ENCODE peak calls at places on chromosomes 4 and X, in four cellular contexts. O, Z, T and U are unnamed samples.

GRCh38 chrX:43836435-43837184 is 45.6 kb downstream of the MAOB start:
- DNase-seq in O (peak; percentile 3), Z (no peak), T (no peak), U (no peak)

GRCh38 chrX:148537556-148538182 is 37.3 kb downstream of the AFF2 start:
- DNase-seq in O (peak; percentile 41), Z (no peak), T (no peak), U (no peak)

GRCh38 chr4:8318509-8318908 is 49.0 kb downstream of the HTRA3 start:
- DNase-seq in O (no peak), Z (no peak), T (no peak), U (peak; percentile 40)

GRCh38 chr4:106496066-106496465 is 127.5 kb upstream of the GIMD1 start:
- DNase-seq in O (no peak), Z (no peak), T (no peak), U (no peak)

GRCh38 chrX:152202886-152203285 is 64.5 kb upstream of the MAGEA10 start:
- DNase-seq in O (peak; percentile 11), Z (no peak), T (no peak), U (no peak)

GRCh38 chr4:121736735-121737351 is 28.1 kb downstream of the SMIM43 start:
- DNase-seq in O (peak; percentile 62), Z (no peak), T (no peak), U (no peak)

GRCh38 chr4:112173593-112174559 is 28.6 kb downstream of the FAM241A start:
- DNase-seq in O (no peak), Z (no peak), T (no peak), U (no peak)

GRCh38 chrX:31633349-31633748 is 561.5 kb upstream of the FTHL17 start:
- DNase-seq in O (no peak), Z (no peak), T (no peak), U (no peak)

GRCh38 chrX:138191998-138192397 is 519.5 kb downstream of the FGF13 start:
- DNase-seq in O (peak; percentile 64), Z (no peak), T (no peak), U (no peak)

GRCh38 chr4:53016099-53016498 is 154.0 kb downstream of the RASL11B start:
- DNase-seq in O (no peak), Z (no peak), T (no peak), U (no peak)

GRCh38 chr4:99665981-99666380 is 8.4 kb upstream of the C4orf54 start:
- DNase-seq in O (no peak), Z (no peak), T (no peak), U (no peak)

GRCh38 chr4:168711197-168712120 is 214.6 kb downstream of the PALLD start:
- DNase-seq in O (no peak), Z (no peak), T (no peak), U (no peak)

GRCh38 chr4:7774301-7775019 is 165.2 kb downstream of the AFAP1 start:
- DNase-seq in O (no peak), Z (no peak), T (peak; percentile 18), U (no peak)

DNA sequence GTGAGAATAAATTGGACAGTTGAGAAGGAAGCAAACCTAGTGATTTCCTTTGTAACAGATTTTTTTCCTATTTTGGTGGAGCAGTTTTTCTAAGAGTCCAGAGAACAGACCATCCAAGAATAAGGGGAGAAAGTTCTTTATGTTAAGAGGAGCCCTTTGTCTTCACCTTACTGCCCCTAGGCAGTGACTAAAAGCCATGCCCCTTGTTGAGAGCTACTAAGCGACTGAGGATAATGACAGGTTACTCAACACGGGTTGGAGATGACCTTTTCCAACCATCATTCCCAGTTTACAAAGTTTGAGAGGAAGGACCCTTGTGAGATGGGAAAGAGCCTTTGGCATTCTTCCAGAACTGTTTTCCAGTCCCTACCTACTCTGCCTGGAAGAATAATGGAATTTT is 3.2 kb downstream of the CCDC160 start:
- DNase-seq in O (peak; percentile 42), Z (no peak), T (no peak), U (no peak)
- TF ChIP-seq CTCF in O (no peak), Z (no peak), T (no peak), U (no peak)

DNA sequence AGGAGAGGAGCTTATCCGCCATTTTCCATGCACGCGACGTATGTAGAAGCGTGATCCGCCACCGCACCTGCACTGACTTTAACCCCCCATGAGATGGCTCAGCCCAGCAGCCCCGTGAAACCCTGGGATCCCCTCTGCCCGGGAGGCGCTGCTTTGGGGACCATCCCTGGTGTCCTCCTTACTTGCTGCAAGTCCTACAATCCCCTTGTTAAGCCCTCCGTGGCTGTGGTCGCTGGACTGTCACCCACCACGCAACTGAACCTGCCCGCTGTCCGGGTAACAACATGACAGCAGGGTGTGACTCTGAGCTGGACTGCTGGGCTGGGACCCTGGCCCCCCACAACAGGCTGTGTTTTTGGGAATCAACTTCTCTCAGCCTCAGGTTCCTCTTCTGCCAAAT is 44.7 kb upstream of the MAN2B2 start:
- DNase-seq in O (no peak), Z (no peak), T (no peak), U (no peak)
- TF ChIP-seq CTCF in O (no peak), Z (no peak), T (no peak), U (no peak)

GRCh38 chrX:53678667-53679066 is 7.9 kb downstream of the HUWE1 start:
- DNase-seq in O (peak; percentile 12), Z (no peak), T (no peak), U (no peak)
- TF ChIP-seq CTCF in O (peak; percentile 28), Z (no peak), T (no peak), U (no peak)

DNA sequence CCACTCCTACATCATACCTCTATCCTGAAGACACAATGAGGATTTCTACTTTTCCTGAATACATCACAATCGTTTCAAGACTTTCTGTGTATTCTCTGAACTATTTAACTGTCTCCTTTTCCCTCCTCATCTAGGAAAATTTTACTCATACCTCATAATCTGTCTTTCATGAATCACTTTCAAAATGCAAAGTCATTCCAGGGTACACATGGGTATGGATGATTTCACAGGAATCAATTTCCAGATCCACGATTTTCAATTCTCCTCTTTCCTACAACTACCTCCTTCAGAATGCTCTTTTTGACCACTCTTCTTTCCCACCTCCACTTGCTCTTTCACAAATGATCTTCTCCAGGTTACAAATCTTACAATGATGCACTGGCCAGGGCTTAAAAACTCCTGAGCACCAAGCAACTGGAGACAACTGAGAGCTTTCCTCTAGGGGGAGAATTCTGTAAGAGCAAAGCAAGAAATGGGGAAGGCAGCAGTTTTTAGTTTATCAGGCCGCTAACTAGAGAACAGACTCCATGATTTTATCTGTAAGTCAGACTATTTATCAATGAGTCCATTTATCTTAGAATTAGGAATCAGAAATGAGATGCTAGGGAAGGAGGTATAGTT is 116.4 kb downstream of the PPP3CA start:
- DNase-seq in O (peak; percentile 7), Z (no peak), T (no peak), U (no peak)
- TF ChIP-seq CTCF in O (peak; percentile 29), Z (no peak), T (no peak), U (peak; percentile 19)

GRCh38 chrX:108303682-108304081 is 134.5 kb downstream of the COL4A6 start:
- DNase-seq in O (no peak), Z (no peak), T (no peak), U (no peak)

GRCh38 chrX:108306086-108306485 is 132.1 kb downstream of the COL4A6 start:
- DNase-seq in O (no peak), Z (no peak), T (no peak), U (no peak)

GRCh38 chrX:108299704-108300103 is 138.5 kb downstream of the COL4A6 start:
- DNase-seq in O (no peak), Z (no peak), T (no peak), U (no peak)

GRCh38 chrX:108307408-108308085 is 130.7 kb downstream of the COL4A6 start:
- DNase-seq in O (no peak), Z (no peak), T (no peak), U (no peak)

GRCh38 chrX:108304210-108304609 is 134.0 kb downstream of the COL4A6 start:
- DNase-seq in O (peak; percentile 30), Z (no peak), T (no peak), U (no peak)
- TF ChIP-seq CTCF in O (peak; percentile 65), Z (no peak), T (peak; percentile 2), U (peak; percentile 51)

GRCh38 chr4:184268574-184269160 is 51.0 kb upstream of the ENPP6 start:
- DNase-seq in O (no peak), Z (no peak), T (no peak), U (no peak)
- TF ChIP-seq CTCF in O (no peak), Z (no peak), T (no peak), U (peak; percentile 31)

DNA sequence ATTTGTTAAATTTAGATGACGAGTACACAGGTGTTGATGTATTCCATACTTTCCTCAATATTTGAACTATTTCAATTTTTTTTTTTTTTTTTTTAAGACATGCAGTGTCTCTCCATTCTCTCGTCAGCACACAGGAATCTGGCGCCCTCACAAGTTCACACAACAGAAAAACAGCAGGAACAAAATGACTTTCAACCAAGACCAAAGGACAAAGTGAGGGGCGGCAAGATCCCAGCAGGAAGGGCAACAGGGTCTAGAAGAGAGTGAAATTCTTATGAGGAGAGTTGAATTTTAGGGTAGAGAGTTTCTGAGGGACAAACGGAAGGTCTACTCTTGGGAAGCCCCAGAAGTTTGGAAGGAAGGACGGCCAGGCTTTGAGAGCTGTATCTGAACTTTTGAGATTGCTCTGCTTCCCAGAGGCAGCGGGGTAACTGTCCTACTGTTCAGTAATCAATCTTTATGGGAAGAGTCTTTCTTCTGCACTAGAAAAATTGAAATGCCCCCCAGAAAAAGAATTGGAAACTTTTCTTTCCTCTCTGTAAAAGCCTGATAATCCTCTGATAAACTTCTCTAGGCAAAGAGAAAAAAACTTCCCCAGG is 760.2 kb downstream of the RAB28 start:
- DNase-seq in O (peak; percentile 11), Z (no peak), T (no peak), U (no peak)
- TF ChIP-seq CTCF in O (no peak), Z (no peak), T (no peak), U (no peak)

DNA sequence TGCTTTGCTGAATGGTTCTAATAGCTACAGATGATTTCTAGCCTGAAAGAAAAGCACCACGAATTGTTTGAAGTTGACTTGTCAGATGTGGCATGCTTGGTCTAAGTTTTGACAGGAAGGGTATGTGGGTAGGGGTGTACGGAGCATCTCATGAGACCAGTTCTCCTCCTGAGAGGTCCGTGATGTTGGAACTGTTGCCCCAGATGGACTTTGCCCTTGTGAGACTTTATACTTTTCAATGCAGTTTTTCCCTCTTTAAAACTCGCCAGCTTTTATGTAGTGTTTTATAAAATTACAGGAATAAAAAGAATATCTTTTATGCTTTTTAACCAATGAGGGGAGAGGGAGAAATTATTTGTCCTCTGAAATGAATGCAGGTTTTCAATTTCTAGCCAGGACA is 16.6 kb upstream of the XG start:
- DNase-seq in O (no peak), Z (no peak), T (no peak), U (no peak)
- TF ChIP-seq CTCF in O (no peak), Z (no peak), T (no peak), U (no peak)

GRCh38 chr4:12411072-12411471 is 982.4 kb upstream of the HS3ST1 start:
- DNase-seq in O (no peak), Z (no peak), T (no peak), U (no peak)

GRCh38 chr4:12414181-12414812 is 985.6 kb upstream of the HS3ST1 start:
- DNase-seq in O (no peak), Z (no peak), T (no peak), U (no peak)

DNA sequence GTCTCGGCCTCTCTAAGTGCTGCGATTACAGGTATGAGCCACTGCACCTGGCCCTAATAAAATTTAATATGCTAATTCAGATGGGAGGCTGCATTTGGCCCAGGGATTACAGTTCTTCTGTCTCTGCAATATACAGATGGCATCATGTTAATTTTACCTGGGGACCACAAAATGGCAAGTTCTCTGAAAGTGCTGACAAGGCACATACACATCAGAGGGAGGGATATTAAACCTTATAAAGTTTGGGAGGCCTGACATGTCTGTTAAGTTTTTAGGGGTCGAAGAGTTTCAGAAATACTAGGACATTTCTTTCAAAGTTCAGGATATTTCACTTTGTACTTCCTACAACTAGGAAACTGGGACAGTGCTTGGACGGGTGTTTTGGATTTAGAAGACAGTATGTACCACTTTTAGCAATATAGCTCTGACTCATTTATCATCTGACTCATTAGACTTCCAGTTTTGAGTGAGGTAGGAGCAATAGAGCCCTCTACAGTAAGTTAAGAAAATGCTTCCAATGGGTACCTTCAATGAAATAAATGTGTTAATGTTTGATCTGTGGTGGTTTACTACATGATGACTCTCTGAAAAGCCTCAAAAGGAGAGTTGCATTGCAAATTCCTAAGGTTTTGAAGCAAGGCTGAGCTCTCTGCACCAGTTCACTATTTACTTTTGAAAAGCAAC is 981.0 kb upstream of the HS3ST1 start:
- DNase-seq in O (no peak), Z (no peak), T (no peak), U (no peak)
- TF ChIP-seq CTCF in O (no peak), Z (no peak), T (no peak), U (no peak)